ENCODE peak calls at places on chromosomes 4 and X, in six cellular contexts. K, S, Y, P, I and Z are unnamed samples.

GRCh38 chr4:125365731-125366130 is 51.0 kb downstream of the FAT4 start:
- DNase-seq in K (no peak), S (no peak), Y (no peak), P (no peak), I (no peak), Z (no peak)

GRCh38 chrX:110286126-110286525 is 31.8 kb downstream of the AMMECR1 start:
- DNase-seq in K (no peak), S (no peak), Y (no peak), P (no peak), I (no peak), Z (peak)

GRCh38 chrX:4655743-4656142 is 942.3 kb upstream of the PRKX start:
- DNase-seq in K (no peak), S (no peak), Y (no peak), P (no peak), I (no peak), Z (no peak)

GRCh38 chr4:41456559-41457101 is 81.3 kb upstream of the LIMCH1 start:
- DNase-seq in K (no peak), S (no peak), Y (no peak), P (no peak), I (no peak), Z (no peak)

GRCh38 chrX:19747672-19748610 is 139.5 kb downstream of the SH3KBP1 start:
- DNase-seq in K (no peak), S (no peak), Y (no peak), P (no peak), I (no peak), Z (peak)

GRCh38 chrX:37378399-37378798 is 29.2 kb downstream of the PRRG1 start:
- DNase-seq in K (no peak), S (no peak), Y (no peak), P (no peak), I (no peak), Z (no peak)

GRCh38 chr4:155604718-155605601 is 61.7 kb upstream of the GUCY1A1 start:
- DNase-seq in K (no peak), S (no peak), Y (peak), P (no peak), I (no peak), Z (peak)

GRCh38 chr4:122831515-122832196 is 5.0 kb downstream of the FGF2 start:
- DNase-seq in K (no peak), S (no peak), Y (no peak), P (no peak), I (no peak), Z (no peak)

GRCh38 chr4:100489316-100489715 is 28.5 kb downstream of the EMCN start:
- DNase-seq in K (no peak), S (no peak), Y (no peak), P (no peak), I (no peak), Z (no peak)

GRCh38 chr4:123235431-123235830 is 161.2 kb upstream of the SPRY1 start:
- DNase-seq in K (no peak), S (no peak), Y (no peak), P (no peak), I (no peak), Z (no peak)

GRCh38 chrX:5656544-5656943 is 572.1 kb downstream of the NLGN4X start:
- DNase-seq in K (no peak), S (no peak), Y (no peak), P (no peak), I (no peak), Z (no peak)

GRCh38 chrX:7574325-7574724 is 268.6 kb upstream of the VCX start:
- DNase-seq in K (no peak), S (no peak), Y (no peak), P (no peak), I (peak), Z (no peak)

GRCh38 chr4:110164251-110164650 is 34.2 kb downstream of the ELOVL6 start:
- DNase-seq in K (no peak), S (no peak), Y (no peak), P (no peak), I (no peak), Z (no peak)

GRCh38 chr4:139581096-139581495 is 25.1 kb upstream of the SETD7 start:
- DNase-seq in K (no peak), S (no peak), Y (no peak), P (no peak), I (no peak), Z (no peak)

GRCh38 chr4:173747537-173748257 is 217.7 kb upstream of the HAND2 start:
- DNase-seq in K (no peak), S (no peak), Y (no peak), P (no peak), I (no peak), Z (no peak)

GRCh38 chr4:20456416-20456815 is 204.7 kb downstream of the SLIT2 start:
- DNase-seq in K (no peak), S (no peak), Y (no peak), P (no peak), I (no peak), Z (no peak)

GRCh38 chrX:132488819-132489255 is at the start of gene MBNL3:
- DNase-seq in K (no peak), S (no peak), Y (peak), P (no peak), I (peak), Z (peak)

GRCh38 chrX:123340691-123341090 is 156.6 kb downstream of the GRIA3 start:
- DNase-seq in K (no peak), S (no peak), Y (no peak), P (no peak), I (no peak), Z (no peak)

GRCh38 chrX:22081475-22082092 is 49.5 kb downstream of the PHEX start:
- DNase-seq in K (peak), S (no peak), Y (peak), P (no peak), I (peak), Z (peak)

GRCh38 chrX:110520053-110520452 is 161.4 kb downstream of the RTL9 start:
- DNase-seq in K (no peak), S (no peak), Y (no peak), P (no peak), I (no peak), Z (no peak)

GRCh38 chr4:575281-576141 is 584 bp downstream of the TMEM271 start:
- DNase-seq in K (peak), S (peak), Y (no peak), P (no peak), I (no peak), Z (no peak)

GRCh38 chr4:118351851-118352827 is 664 bp downstream of the PRSS12 start:
- DNase-seq in K (no peak), S (no peak), Y (peak), P (no peak), I (peak), Z (peak)

GRCh38 chr4:87848622-87849351 is 16.0 kb downstream of the MEPE start:
- DNase-seq in K (no peak), S (no peak), Y (peak), P (no peak), I (peak), Z (peak)

GRCh38 chr4:106287353-106287969 is 28.5 kb downstream of the TBCK start:
- DNase-seq in K (no peak), S (no peak), Y (no peak), P (no peak), I (peak), Z (no peak)

GRCh38 chr4:7719354-7720174 is 220.1 kb downstream of the AFAP1 start:
- DNase-seq in K (peak), S (peak), Y (peak), P (no peak), I (peak), Z (no peak)

GRCh38 chr4:158111241-158111640 is 61.6 kb downstream of the GASK1B start:
- DNase-seq in K (no peak), S (no peak), Y (no peak), P (no peak), I (no peak), Z (no peak)

GRCh38 chrX:78595901-78596502 is 63.1 kb downstream of the RTL3 start:
- DNase-seq in K (peak), S (no peak), Y (no peak), P (no peak), I (no peak), Z (no peak)

GRCh38 chr4:52241916-52242315 is 190.8 kb downstream of the SPATA18 start:
- DNase-seq in K (no peak), S (no peak), Y (no peak), P (no peak), I (no peak), Z (no peak)

GRCh38 chr4:52246834-52247233 is 195.7 kb downstream of the SPATA18 start:
- DNase-seq in K (no peak), S (no peak), Y (no peak), P (no peak), I (no peak), Z (no peak)

GRCh38 chr4:52243367-52243766 is 192.3 kb downstream of the SPATA18 start:
- DNase-seq in K (no peak), S (no peak), Y (no peak), P (no peak), I (no peak), Z (no peak)

GRCh38 chr4:52244103-52244772 is 193.1 kb downstream of the SPATA18 start:
- DNase-seq in K (no peak), S (no peak), Y (no peak), P (no peak), I (no peak), Z (no peak)

DNA sequence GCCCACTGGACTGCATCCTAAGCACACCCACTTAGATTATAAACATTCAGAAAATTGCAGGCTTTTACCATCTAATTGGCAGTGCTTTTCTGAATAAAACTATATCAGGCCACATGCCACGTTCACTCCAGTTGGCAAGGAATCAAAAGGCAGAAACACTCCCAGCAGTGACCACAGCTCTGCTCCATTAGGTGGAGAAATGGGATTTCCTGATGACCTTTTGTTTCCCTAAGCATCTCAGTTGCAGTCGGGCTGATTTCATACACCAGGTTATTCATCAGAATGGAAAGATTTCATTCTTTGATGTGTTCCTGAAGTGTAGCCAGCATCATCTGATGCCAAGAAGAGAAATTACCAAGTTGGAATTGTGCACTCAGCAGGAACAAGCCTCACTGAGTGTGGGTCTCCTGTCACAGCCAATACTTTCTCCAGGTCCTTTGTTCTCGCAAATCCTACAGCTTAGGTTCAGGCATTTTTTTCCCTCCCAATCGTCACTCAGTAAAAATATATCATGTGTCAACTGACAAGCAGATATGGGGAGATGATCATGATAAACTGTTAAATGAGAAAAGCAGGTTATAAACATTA is 193.8 kb downstream of the SPATA18 start:
- DNase-seq in K (no peak), S (no peak), Y (no peak), P (no peak), I (no peak), Z (no peak)
- TF ChIP-seq EP300 in K (no peak), S (no peak), Y (no peak), P (no peak), I (no peak), Z (no peak)

GRCh38 chr4:185211035-185211434 is 1.6 kb downstream of the SNX25 start:
- DNase-seq in K (no peak), S (no peak), Y (no peak), P (no peak), I (no peak), Z (no peak)

GRCh38 chr4:185212566-185212965 is 3.2 kb downstream of the SNX25 start:
- DNase-seq in K (no peak), S (no peak), Y (no peak), P (no peak), I (no peak), Z (no peak)

GRCh38 chr4:185209031-185209851 is at the start of gene SNX25:
- DNase-seq in K (no peak), S (peak), Y (peak), P (no peak), I (peak), Z (peak)

GRCh38 chr4:185211641-185212040 is 2.2 kb downstream of the SNX25 start:
- DNase-seq in K (no peak), S (no peak), Y (no peak), P (no peak), I (peak), Z (no peak)

GRCh38 chr4:185210102-185210981 is 944 bp downstream of the SNX25 start:
- DNase-seq in K (no peak), S (peak), Y (peak), P (no peak), I (peak), Z (peak)
- TF ChIP-seq POLR2A in K (no peak), S (peak), Y (no peak), P (peak), I (no peak), Z (peak)

DNA sequence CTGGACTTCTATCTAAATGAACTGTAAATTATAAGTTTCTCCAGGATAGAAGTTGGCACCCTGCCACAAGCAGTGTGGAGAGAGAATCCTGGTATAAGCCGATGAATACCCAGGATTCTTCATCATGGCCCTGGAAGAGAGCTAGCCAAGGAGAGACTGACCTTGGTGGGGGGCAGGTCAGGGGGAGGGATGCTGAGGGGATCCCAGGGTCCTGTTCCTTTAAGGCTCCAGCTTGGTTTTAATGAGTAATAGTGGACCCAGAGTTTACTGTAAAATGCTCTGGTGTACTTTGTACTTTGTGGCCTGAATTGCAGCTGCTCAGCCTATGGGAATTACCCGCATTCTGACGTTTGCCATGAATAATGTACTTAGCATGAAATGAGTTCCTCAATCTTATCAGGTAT is 16.9 kb downstream of the RASSF6 start:
- DNase-seq in K (no peak), S (no peak), Y (peak), P (no peak), I (peak), Z (no peak)
- TF ChIP-seq EP300 in K (no peak), S (no peak), Y (no peak), P (peak), I (no peak), Z (no peak)

DNA sequence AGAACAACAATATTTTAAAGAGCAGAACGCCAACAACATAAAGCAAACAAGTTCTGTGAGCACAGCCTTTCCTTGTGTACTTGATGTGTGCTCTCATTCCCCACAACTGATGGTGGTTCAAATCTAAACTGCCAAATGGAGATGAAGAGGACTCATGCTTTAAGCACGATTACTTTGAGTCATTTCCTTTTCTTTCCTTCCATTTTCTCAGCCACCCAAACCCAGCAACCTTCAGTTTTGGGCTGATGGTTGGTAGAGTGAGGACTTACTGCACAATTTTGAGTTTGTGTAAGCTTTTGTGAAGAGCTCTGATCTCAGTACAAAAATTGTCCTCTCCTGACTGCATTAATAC is 1.7 kb downstream of the NSD2 start:
- DNase-seq in K (no peak), S (no peak), Y (no peak), P (no peak), I (no peak), Z (no peak)
- TF ChIP-seq POLR2A in K (no peak), S (no peak), Y (no peak), P (peak), I (no peak), Z (no peak)

GRCh38 chr4:86769794-86770193 is 79.4 kb downstream of the SLC10A6 start:
- DNase-seq in K (no peak), S (no peak), Y (no peak), P (no peak), I (no peak), Z (no peak)
- TF ChIP-seq EP300 in K (no peak), S (no peak), Y (no peak), P (no peak), I (no peak), Z (no peak)

DNA sequence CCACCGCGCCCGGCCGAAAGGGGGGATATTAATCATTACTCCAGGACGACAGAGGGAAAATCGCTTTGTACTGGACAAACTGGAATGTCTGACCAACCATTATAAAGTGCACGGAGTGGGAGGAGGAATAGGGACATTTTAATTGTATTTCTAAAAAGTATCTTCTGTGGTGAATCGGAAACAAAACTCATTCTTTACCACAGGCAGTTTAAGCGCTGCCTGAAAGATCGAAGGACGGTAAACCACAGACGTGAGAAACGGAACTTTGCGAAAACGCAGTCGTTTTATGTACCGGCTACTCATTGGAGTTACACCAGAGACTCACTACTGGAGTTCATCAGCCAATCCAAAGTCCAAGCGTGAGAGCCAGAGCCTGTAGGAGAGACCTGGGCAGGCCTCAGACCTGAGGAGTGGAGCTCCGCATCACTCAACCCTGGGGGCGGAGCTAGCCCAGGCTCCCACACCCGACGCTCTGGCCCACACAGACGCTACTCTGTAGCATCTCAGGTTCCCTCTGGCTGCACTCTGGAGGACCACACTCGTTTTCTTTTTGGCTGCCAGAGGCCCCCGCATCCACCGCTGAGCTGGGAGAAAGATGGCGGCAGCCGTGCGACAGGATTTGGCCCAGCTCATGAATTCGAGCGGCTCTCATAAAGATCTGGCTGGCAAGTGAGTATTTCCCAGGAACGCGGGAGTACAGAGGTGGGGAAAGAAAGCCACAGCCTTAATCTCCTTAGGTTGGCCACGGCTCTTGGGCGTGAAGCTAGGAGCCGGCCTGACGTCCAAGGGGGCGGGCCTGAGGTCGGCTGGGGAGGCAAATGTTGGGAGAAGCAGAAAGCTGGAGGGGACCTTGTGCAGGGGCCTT is at the start of gene COPS4:
- DNase-seq in K (peak), S (peak), Y (peak), P (peak), I (peak), Z (peak)
- TF ChIP-seq POLR2A in K (peak), S (peak), Y (no peak), P (peak), I (peak), Z (peak)